ENCODE peak calls at places on chromosome 20, in nine cellular contexts. Y, U, W, T, X, K, C, Z and G are unnamed samples.
A peak's percentile ranks its signal among the peaks of the same experiment; 100 is the strongest.

GRCh38 chr20:44054849-44055248 is 132.1 kb downstream of the JPH2 start:
- DNase-seq in Y (no peak), U (no peak), W (no peak), T (no peak), X (no peak), K (no peak), C (no peak), Z (no peak), G (no peak)

GRCh38 chr20:37602634-37603033 is 75.0 kb upstream of the BLCAP start:
- DNase-seq in Y (no peak), U (no peak), W (no peak), T (no peak), X (no peak), K (no peak), C (no peak), Z (no peak), G (no peak)

GRCh38 chr20:6142348-6142993 is 19.6 kb upstream of the FERMT1 start:
- DNase-seq in Y (peak; percentile 58), U (no peak), W (peak; percentile 64), T (no peak), X (peak; percentile 25), K (peak; percentile 31), C (peak; percentile 58), Z (peak; percentile 53), G (peak; percentile 44)

GRCh38 chr20:9838378-9839295 is at the start of gene PAK5:
- DNase-seq in Y (peak; percentile 23), U (peak; percentile 61), W (peak; percentile 89), T (no peak), X (no peak), K (peak; percentile 73), C (peak; percentile 94), Z (peak; percentile 6), G (no peak)

GRCh38 chr20:14951707-14952106 is 614.3 kb upstream of the FLRT3 start:
- DNase-seq in Y (no peak), U (no peak), W (no peak), T (no peak), X (no peak), K (no peak), C (no peak), Z (peak; percentile 86), G (peak; percentile 84)

GRCh38 chr20:31488171-31488570 is 13.1 kb downstream of the REM1 start:
- DNase-seq in Y (no peak), U (no peak), W (no peak), T (no peak), X (no peak), K (no peak), C (no peak), Z (no peak), G (no peak)

GRCh38 chr20:23368316-23369110 is 6.5 kb downstream of the GZF1 start:
- DNase-seq in Y (no peak), U (no peak), W (no peak), T (no peak), X (no peak), K (no peak), C (no peak), Z (no peak), G (no peak)

GRCh38 chr20:43736588-43737091 is 9.8 kb upstream of the GTSF1L start:
- DNase-seq in Y (no peak), U (no peak), W (peak; percentile 49), T (no peak), X (no peak), K (peak; percentile 43), C (no peak), Z (peak; percentile 67), G (peak; percentile 28)

GRCh38 chr20:8722277-8722928 is 346.5 kb upstream of the PLCB4 start:
- DNase-seq in Y (peak; percentile 76), U (no peak), W (peak; percentile 57), T (no peak), X (peak; percentile 72), K (peak; percentile 57), C (peak; percentile 52), Z (peak; percentile 77), G (peak; percentile 65)

GRCh38 chr20:41204304-41205265 is 67.2 kb downstream of the PLCG1 start:
- DNase-seq in Y (no peak), U (no peak), W (no peak), T (no peak), X (no peak), K (no peak), C (no peak), Z (no peak), G (no peak)

GRCh38 chr20:61933951-61934715 is 131.5 kb downstream of the TAF4 start:
- DNase-seq in Y (no peak), U (peak; percentile 19), W (no peak), T (peak; percentile 5), X (no peak), K (no peak), C (no peak), Z (no peak), G (no peak)

GRCh38 chr20:40797425-40797824 is 108.4 kb upstream of the MAFB start:
- DNase-seq in Y (no peak), U (no peak), W (no peak), T (no peak), X (no peak), K (no peak), C (no peak), Z (peak; percentile 2), G (peak; percentile 1)

GRCh38 chr20:57092112-57092899 is 174.1 kb downstream of the BMP7 start:
- DNase-seq in Y (peak; percentile 60), U (no peak), W (peak; percentile 64), T (peak; percentile 49), X (no peak), K (peak; percentile 28), C (peak; percentile 88), Z (peak; percentile 61), G (peak; percentile 5)

GRCh38 chr20:61800359-61801064 is 265.2 kb downstream of the TAF4 start:
- DNase-seq in Y (no peak), U (no peak), W (no peak), T (no peak), X (no peak), K (no peak), C (no peak), Z (no peak), G (no peak)